ENCODE peak calls at places on chromosomes 13 and 19, in five cellular contexts. L is brain microvascular endothelial cell, R is transverse colon, D is uterus, P is AG09319. N is an unnamed sample.

GRCh38 chr19:47436712-47437401 is 17.5 kb upstream of the MEIS3 start:
- DNase-seq in L (peak; percentile 42), R (peak; percentile 85), D (peak; percentile 76), P (no peak), N (peak; percentile 46)

GRCh38 chr13:96817336-96817941 is 176.8 kb downstream of the OXGR1 start:
- DNase-seq in L (no peak), R (no peak), D (no peak), P (no peak), N (peak; percentile 5)

GRCh38 chr19:43674630-43674982 is 4.6 kb upstream of the PLAUR start:
- DNase-seq in L (no peak), R (no peak), D (no peak), P (no peak), N (peak; percentile 59)

GRCh38 chr13:40345654-40346372 is 320.6 kb downstream of the FOXO1 start:
- DNase-seq in L (no peak), R (no peak), D (no peak), P (no peak), N (no peak)

GRCh38 chr13:61728468-61728867 is 312.8 kb upstream of the PCDH20 start:
- DNase-seq in L (no peak), R (no peak), D (no peak), P (no peak), N (peak; percentile 42)

GRCh38 chr13:87999791-88000190 is 328.6 kb downstream of the SLITRK5 start:
- DNase-seq in L (no peak), R (no peak), D (no peak), P (no peak), N (no peak)

GRCh38 chr13:55999709-56000108 is 1141.0 kb upstream of the PRR20A start:
- DNase-seq in L (no peak), R (no peak), D (no peak), P (no peak), N (no peak)

GRCh38 chr19:40590464-40591265 is 10.5 kb upstream of the LTBP4 start:
- DNase-seq in L (no peak), R (no peak), D (no peak), P (no peak), N (no peak)

GRCh38 chr13:43933378-43933777 is 53.7 kb downstream of the LACC1 start:
- DNase-seq in L (no peak), R (no peak), D (no peak), P (no peak), N (no peak)

GRCh38 chr19:11416346-11417052 is 2.6 kb downstream of the RGL3 start:
- DNase-seq in L (no peak), R (no peak), D (no peak), P (no peak), N (no peak)

GRCh38 chr13:99307247-99307646 is at the start of gene GPR183:
- DNase-seq in L (peak; percentile 53), R (no peak), D (no peak), P (no peak), N (no peak)

GRCh38 chr13:55029280-55029679 is 2000.7 kb downstream of the OLFM4 start:
- DNase-seq in L (no peak), R (no peak), D (no peak), P (no peak), N (no peak)

GRCh38 chr19:10907925-10908324 is 20.5 kb downstream of the YIPF2 start:
- DNase-seq in L (no peak), R (no peak), D (no peak), P (no peak), N (no peak)

GRCh38 chr13:85230754-85231153 is 568.5 kb downstream of the SLITRK6 start:
- DNase-seq in L (no peak), R (no peak), D (no peak), P (no peak), N (no peak)

GRCh38 chr13:54637377-54637776 is 1608.8 kb downstream of the OLFM4 start:
- DNase-seq in L (peak; percentile 4), R (no peak), D (no peak), P (no peak), N (no peak)

GRCh38 chr13:72952529-72953141 is 106.2 kb upstream of the KLF5 start:
- DNase-seq in L (no peak), R (no peak), D (no peak), P (no peak), N (no peak)

GRCh38 chr19:13231663-13232062 is 81.5 kb downstream of the IER2 start:
- DNase-seq in L (no peak), R (no peak), D (no peak), P (no peak), N (no peak)

GRCh38 chr19:13240312-13241022 is 90.3 kb downstream of the IER2 start:
- DNase-seq in L (no peak), R (no peak), D (no peak), P (no peak), N (no peak)

GRCh38 chr19:13238891-13239534 is 88.8 kb downstream of the IER2 start:
- DNase-seq in L (no peak), R (no peak), D (no peak), P (no peak), N (no peak)

GRCh38 chr19:13229246-13229645 is 79.0 kb downstream of the IER2 start:
- DNase-seq in L (no peak), R (no peak), D (no peak), P (no peak), N (no peak)

GRCh38 chr19:13234518-13234917 is 84.3 kb downstream of the IER2 start:
- DNase-seq in L (no peak), R (peak; percentile 73), D (peak; percentile 24), P (no peak), N (peak; percentile 24)
- TF ChIP-seq CTCF in L (peak; percentile 50), R (peak; percentile 33), D (no peak), P (peak; percentile 55), N (peak; percentile 56)

DNA sequence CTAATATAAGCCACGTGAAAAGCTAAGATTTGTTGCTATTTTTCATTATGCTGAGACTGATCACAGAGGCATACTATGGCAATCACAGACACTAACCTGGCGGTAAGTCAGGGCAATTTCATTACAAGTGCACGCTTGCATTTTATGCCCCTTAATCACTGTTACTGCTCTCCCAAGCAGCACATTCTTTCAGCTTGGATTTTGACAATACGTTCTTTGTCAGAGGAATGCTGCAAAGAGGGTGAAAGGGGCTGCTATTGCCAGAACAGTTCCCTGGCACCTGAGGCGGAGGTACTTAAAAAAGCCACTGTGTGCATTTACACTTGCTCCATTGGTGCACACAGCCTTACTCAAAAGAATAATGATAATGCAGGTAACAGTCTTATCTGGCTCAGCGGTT is 346.6 kb downstream of the RFC3 start:
- DNase-seq in L (no peak), R (no peak), D (no peak), P (no peak), N (no peak)
- TF ChIP-seq CTCF in L (peak; percentile 6), R (no peak), D (no peak), P (no peak), N (no peak)

GRCh38 chr19:46428278-46429141 is at the start of gene PNMA8C:
- DNase-seq in L (peak; percentile 57), R (peak; percentile 50), D (peak; percentile 66), P (no peak), N (peak; percentile 45)

GRCh38 chr19:46427518-46427917 is 1.2 kb downstream of the PNMA8C start:
- DNase-seq in L (no peak), R (no peak), D (no peak), P (no peak), N (no peak)

GRCh38 chr19:46429999-46430398 is 1.3 kb upstream of the PNMA8C start:
- DNase-seq in L (no peak), R (no peak), D (no peak), P (no peak), N (no peak)

GRCh38 chr19:46435009-46435408 is 6.3 kb upstream of the PNMA8C start:
- DNase-seq in L (no peak), R (no peak), D (no peak), P (no peak), N (no peak)

GRCh38 chr19:46431824-46432223 is 3.1 kb upstream of the PNMA8C start:
- DNase-seq in L (no peak), R (no peak), D (no peak), P (no peak), N (no peak)
- TF ChIP-seq CTCF in L (peak; percentile 40), R (no peak), D (no peak), P (no peak), N (peak; percentile 16)

DNA sequence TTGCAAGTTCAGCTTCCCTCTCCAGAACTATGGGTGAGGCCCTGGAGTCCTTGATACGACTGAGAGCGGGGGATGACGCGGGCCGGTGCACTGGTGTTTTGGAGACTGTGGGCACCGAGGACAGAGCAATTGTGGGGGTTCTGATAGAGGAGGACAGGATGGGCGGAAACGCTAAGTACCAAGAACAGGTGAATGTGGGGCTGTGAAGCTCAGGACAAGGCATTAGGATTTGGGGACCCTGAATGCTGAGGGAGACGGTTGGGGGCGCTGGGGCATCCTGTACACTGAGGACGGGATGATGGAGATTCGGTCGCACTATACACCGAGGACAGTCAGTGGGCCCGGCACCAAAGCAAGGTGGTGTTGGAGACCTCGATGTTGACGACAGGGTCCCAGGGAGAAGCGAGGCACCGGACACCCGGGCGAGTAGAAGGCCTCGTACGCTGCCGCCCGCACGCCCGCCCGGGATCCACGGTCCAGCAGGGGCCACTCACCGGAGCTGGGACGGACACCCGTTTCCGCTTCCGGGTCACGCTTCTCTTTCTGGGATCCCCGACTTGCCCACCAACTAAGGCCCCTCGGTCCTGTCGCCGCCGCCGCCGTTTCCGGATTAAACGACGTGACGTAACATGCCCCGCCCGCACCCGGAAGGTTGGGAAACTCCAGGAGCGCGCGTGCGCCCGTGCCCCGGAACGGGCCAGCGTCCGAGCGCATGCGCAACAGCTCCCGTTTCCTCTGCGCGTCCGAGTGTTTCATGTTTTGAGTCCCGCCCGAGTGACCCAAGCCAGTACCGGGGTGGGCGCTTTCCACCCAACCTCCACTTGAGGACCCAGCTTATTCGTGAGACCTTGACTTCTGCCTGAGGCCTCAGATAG is at the start of gene CHMP2A:
- DNase-seq in L (peak; percentile 94), R (peak; percentile 99), D (peak; percentile 99), P (peak; percentile 92), N (peak; percentile 97)
- TF ChIP-seq CTCF in L (no peak), R (no peak), D (peak; percentile 19), P (no peak), N (no peak)

N was measured in AG10803.